ENCODE peak calls at places on chromosome 10, in four cellular contexts. One of them, this sample, is unnamed.

GRCh38 chr10:11831520-11831951 is 8.4 kb downstream of the PROSER2 start:
- DNase-seq in aorta: no peak
- DNase-seq in pons: no peak
- DNase-seq in activated T-cell treated with anti-CD3 and anti-CD28 coated beads for 1 hour: no peak
- DNase-seq in this sample: no peak

GRCh38 chr10:16891375-16892313 is 74.4 kb upstream of the RSU1 start:
- DNase-seq in aorta: peak
- DNase-seq in pons: peak
- DNase-seq in activated T-cell treated with anti-CD3 and anti-CD28 coated beads for 1 hour: peak
- DNase-seq in this sample: peak

GRCh38 chr10:44395396-44395795 is 10.5 kb upstream of the CXCL12 start:
- DNase-seq in aorta: no peak
- DNase-seq in pons: no peak
- DNase-seq in activated T-cell treated with anti-CD3 and anti-CD28 coated beads for 1 hour: no peak
- DNase-seq in this sample: no peak

GRCh38 chr10:95419399-95419798 is 128.6 kb upstream of the PDLIM1 start:
- DNase-seq in aorta: no peak
- DNase-seq in pons: no peak
- DNase-seq in activated T-cell treated with anti-CD3 and anti-CD28 coated beads for 1 hour: no peak
- DNase-seq in this sample: no peak

GRCh38 chr10:87844837-87845623 is 18.3 kb downstream of the KLLN start:
- DNase-seq in aorta: no peak
- DNase-seq in pons: no peak
- DNase-seq in activated T-cell treated with anti-CD3 and anti-CD28 coated beads for 1 hour: no peak
- DNase-seq in this sample: no peak

GRCh38 chr10:59823111-59823510 is 69.9 kb upstream of the MRLN start:
- DNase-seq in aorta: no peak
- DNase-seq in pons: no peak
- DNase-seq in activated T-cell treated with anti-CD3 and anti-CD28 coated beads for 1 hour: no peak
- DNase-seq in this sample: no peak

GRCh38 chr10:27635290-27635689 is 110.3 kb downstream of the MKX start:
- DNase-seq in aorta: no peak
- DNase-seq in pons: no peak
- DNase-seq in activated T-cell treated with anti-CD3 and anti-CD28 coated beads for 1 hour: no peak
- DNase-seq in this sample: no peak

GRCh38 chr10:52472406-52473146 is 158.5 kb downstream of the DKK1 start:
- DNase-seq in aorta: no peak
- DNase-seq in pons: no peak
- DNase-seq in activated T-cell treated with anti-CD3 and anti-CD28 coated beads for 1 hour: no peak
- DNase-seq in this sample: no peak

GRCh38 chr10:133274751-133275682 is 1.7 kb downstream of the ADAM8 start:
- DNase-seq in aorta: no peak
- DNase-seq in pons: no peak
- DNase-seq in activated T-cell treated with anti-CD3 and anti-CD28 coated beads for 1 hour: peak
- DNase-seq in this sample: peak

GRCh38 chr10:70936111-70936510 is 47.7 kb upstream of the PCBD1 start:
- DNase-seq in aorta: no peak
- DNase-seq in pons: no peak
- DNase-seq in activated T-cell treated with anti-CD3 and anti-CD28 coated beads for 1 hour: no peak
- DNase-seq in this sample: no peak

GRCh38 chr10:79161557-79161956 is 92.8 kb downstream of the ZMIZ1 start:
- DNase-seq in aorta: no peak
- DNase-seq in pons: no peak
- DNase-seq in activated T-cell treated with anti-CD3 and anti-CD28 coated beads for 1 hour: no peak
- DNase-seq in this sample: no peak

GRCh38 chr10:29961351-29961750 is 98.0 kb downstream of the JCAD start:
- DNase-seq in aorta: no peak
- DNase-seq in pons: no peak
- DNase-seq in activated T-cell treated with anti-CD3 and anti-CD28 coated beads for 1 hour: no peak
- DNase-seq in this sample: no peak

GRCh38 chr10:103295391-103296044 is 18.6 kb downstream of the INA start:
- DNase-seq in aorta: no peak
- DNase-seq in pons: no peak
- DNase-seq in activated T-cell treated with anti-CD3 and anti-CD28 coated beads for 1 hour: no peak
- DNase-seq in this sample: no peak